ENCODE peak calls at places on chromosomes 16 and 17, in five cellular contexts. One of them, this sample, is unnamed.

GRCh38 chr17:3474212-3474611 is 1.6 kb upstream of the ASPA start:
- DNase-seq in naive thymus-derived CD8-positive, alpha-beta T cell: no peak
- DNase-seq in HEK293T: no peak
- DNase-seq in putamen: peak
- DNase-seq in HTR-8/SVneo: no peak
- DNase-seq in this sample: peak

GRCh38 chr17:66255112-66255511 is 25.9 kb upstream of the APOH start:
- DNase-seq in naive thymus-derived CD8-positive, alpha-beta T cell: peak
- DNase-seq in HEK293T: peak
- DNase-seq in putamen: peak
- DNase-seq in HTR-8/SVneo: peak
- DNase-seq in this sample: peak

GRCh38 chr16:84205976-84206691 is 15.2 kb downstream of the ADAD2 start:
- DNase-seq in naive thymus-derived CD8-positive, alpha-beta T cell: no peak
- DNase-seq in HEK293T: no peak
- DNase-seq in putamen: no peak
- DNase-seq in HTR-8/SVneo: no peak
- DNase-seq in this sample: no peak

GRCh38 chr16:12157510-12158093 is 181.1 kb downstream of the SNX29 start:
- DNase-seq in naive thymus-derived CD8-positive, alpha-beta T cell: no peak
- DNase-seq in HEK293T: no peak
- DNase-seq in putamen: no peak
- DNase-seq in HTR-8/SVneo: peak
- DNase-seq in this sample: no peak

GRCh38 chr17:81455387-81455786 is 57.2 kb downstream of the ACTG1 start:
- DNase-seq in naive thymus-derived CD8-positive, alpha-beta T cell: no peak
- DNase-seq in HEK293T: no peak
- DNase-seq in putamen: no peak
- DNase-seq in HTR-8/SVneo: no peak
- DNase-seq in this sample: no peak

GRCh38 chr16:87956771-87957279 is 5.6 kb downstream of the BANP start:
- DNase-seq in naive thymus-derived CD8-positive, alpha-beta T cell: no peak
- DNase-seq in HEK293T: no peak
- DNase-seq in putamen: no peak
- DNase-seq in HTR-8/SVneo: no peak
- DNase-seq in this sample: no peak

GRCh38 chr17:83012161-83012800 is 67.1 kb upstream of the METRNL start:
- DNase-seq in naive thymus-derived CD8-positive, alpha-beta T cell: no peak
- DNase-seq in HEK293T: no peak
- DNase-seq in putamen: no peak
- DNase-seq in HTR-8/SVneo: no peak
- DNase-seq in this sample: no peak

GRCh38 chr17:29825604-29826003 is 104.4 kb downstream of the SSH2 start:
- DNase-seq in naive thymus-derived CD8-positive, alpha-beta T cell: no peak
- DNase-seq in HEK293T: no peak
- DNase-seq in putamen: no peak
- DNase-seq in HTR-8/SVneo: no peak
- DNase-seq in this sample: no peak

GRCh38 chr16:88940196-88941050 is 36.6 kb downstream of the CBFA2T3 start:
- DNase-seq in naive thymus-derived CD8-positive, alpha-beta T cell: no peak
- DNase-seq in HEK293T: no peak
- DNase-seq in putamen: no peak
- DNase-seq in HTR-8/SVneo: no peak
- DNase-seq in this sample: no peak

GRCh38 chr17:38867179-38867994 is 2.5 kb upstream of the LASP1 start:
- DNase-seq in naive thymus-derived CD8-positive, alpha-beta T cell: peak
- DNase-seq in HEK293T: no peak
- DNase-seq in putamen: peak
- DNase-seq in HTR-8/SVneo: no peak
- DNase-seq in this sample: peak

GRCh38 chr16:88719267-88719932 is 13.1 kb downstream of the CTU2 start:
- DNase-seq in naive thymus-derived CD8-positive, alpha-beta T cell: no peak
- DNase-seq in HEK293T: no peak
- DNase-seq in putamen: peak
- DNase-seq in HTR-8/SVneo: no peak
- DNase-seq in this sample: peak

GRCh38 chr17:48131216-48131824 is 23.8 kb downstream of the SNX11 start:
- DNase-seq in naive thymus-derived CD8-positive, alpha-beta T cell: peak
- DNase-seq in HEK293T: peak
- DNase-seq in putamen: no peak
- DNase-seq in HTR-8/SVneo: peak
- DNase-seq in this sample: peak

GRCh38 chr16:81700071-81700779 is 78.9 kb upstream of the PLCG2 start:
- DNase-seq in naive thymus-derived CD8-positive, alpha-beta T cell: no peak
- DNase-seq in HEK293T: no peak
- DNase-seq in putamen: no peak
- DNase-seq in HTR-8/SVneo: no peak
- DNase-seq in this sample: no peak

GRCh38 chr17:73561066-73561465 is 83.2 kb downstream of the SDK2 start:
- DNase-seq in naive thymus-derived CD8-positive, alpha-beta T cell: no peak
- DNase-seq in HEK293T: no peak
- DNase-seq in putamen: no peak
- DNase-seq in HTR-8/SVneo: no peak
- DNase-seq in this sample: no peak

GRCh38 chr17:1532836-1533602 is 16.6 kb upstream of the INPP5K start:
- DNase-seq in naive thymus-derived CD8-positive, alpha-beta T cell: peak
- DNase-seq in HEK293T: peak
- DNase-seq in putamen: no peak
- DNase-seq in HTR-8/SVneo: no peak
- DNase-seq in this sample: no peak

GRCh38 chr16:83318390-83318789 is 489.4 kb upstream of the HSBP1 start:
- DNase-seq in naive thymus-derived CD8-positive, alpha-beta T cell: no peak
- DNase-seq in HEK293T: no peak
- DNase-seq in putamen: no peak
- DNase-seq in HTR-8/SVneo: no peak
- DNase-seq in this sample: no peak

GRCh38 chr16:54366943-54367342 is 80.4 kb upstream of the IRX3 start:
- DNase-seq in naive thymus-derived CD8-positive, alpha-beta T cell: no peak
- DNase-seq in HEK293T: no peak
- DNase-seq in putamen: no peak
- DNase-seq in HTR-8/SVneo: no peak
- DNase-seq in this sample: no peak

GRCh38 chr17:80861892-80862291 is 129.7 kb upstream of the CHMP6 start:
- DNase-seq in naive thymus-derived CD8-positive, alpha-beta T cell: peak
- DNase-seq in HEK293T: peak
- DNase-seq in putamen: peak
- DNase-seq in HTR-8/SVneo: peak
- DNase-seq in this sample: peak

GRCh38 chr17:55726440-55726839 is 3.8 kb upstream of the TMEM100 start:
- DNase-seq in naive thymus-derived CD8-positive, alpha-beta T cell: no peak
- DNase-seq in HEK293T: no peak
- DNase-seq in putamen: no peak
- DNase-seq in HTR-8/SVneo: no peak
- DNase-seq in this sample: no peak

GRCh38 chr17:42472709-42473521 is 14.2 kb downstream of the ATP6V0A1 start:
- DNase-seq in naive thymus-derived CD8-positive, alpha-beta T cell: no peak
- DNase-seq in HEK293T: no peak
- DNase-seq in putamen: no peak
- DNase-seq in HTR-8/SVneo: no peak
- DNase-seq in this sample: no peak

GRCh38 chr17:73822371-73822770 is 178.1 kb upstream of the SDK2 start:
- DNase-seq in naive thymus-derived CD8-positive, alpha-beta T cell: peak
- DNase-seq in HEK293T: no peak
- DNase-seq in putamen: no peak
- DNase-seq in HTR-8/SVneo: no peak
- DNase-seq in this sample: no peak

GRCh38 chr17:67085406-67085805 is 41.1 kb downstream of the CACNG1 start:
- DNase-seq in naive thymus-derived CD8-positive, alpha-beta T cell: no peak
- DNase-seq in HEK293T: no peak
- DNase-seq in putamen: no peak
- DNase-seq in HTR-8/SVneo: no peak
- DNase-seq in this sample: no peak

GRCh38 chr17:41775394-41776226 is 10.9 kb downstream of the JUP start:
- DNase-seq in naive thymus-derived CD8-positive, alpha-beta T cell: no peak
- DNase-seq in HEK293T: no peak
- DNase-seq in putamen: peak
- DNase-seq in HTR-8/SVneo: no peak
- DNase-seq in this sample: peak

GRCh38 chr17:79168486-79169055 is 93.9 kb downstream of the ENGASE start:
- DNase-seq in naive thymus-derived CD8-positive, alpha-beta T cell: no peak
- DNase-seq in HEK293T: no peak
- DNase-seq in putamen: no peak
- DNase-seq in HTR-8/SVneo: no peak
- DNase-seq in this sample: no peak

GRCh38 chr16:12120331-12120981 is 143.9 kb downstream of the SNX29 start:
- DNase-seq in naive thymus-derived CD8-positive, alpha-beta T cell: no peak
- DNase-seq in HEK293T: peak
- DNase-seq in putamen: no peak
- DNase-seq in HTR-8/SVneo: no peak
- DNase-seq in this sample: no peak

GRCh38 chr16:88691924-88692560 is 5.7 kb upstream of the SNAI3 start:
- DNase-seq in naive thymus-derived CD8-positive, alpha-beta T cell: no peak
- DNase-seq in HEK293T: no peak
- DNase-seq in putamen: no peak
- DNase-seq in HTR-8/SVneo: no peak
- DNase-seq in this sample: no peak

GRCh38 chr16:89312598-89313299 is 95.2 kb downstream of the ZNF778 start:
- DNase-seq in naive thymus-derived CD8-positive, alpha-beta T cell: no peak
- DNase-seq in HEK293T: no peak
- DNase-seq in putamen: no peak
- DNase-seq in HTR-8/SVneo: no peak
- DNase-seq in this sample: no peak

GRCh38 chr16:12573730-12574383 is 229.8 kb downstream of the CPPED1 start:
- DNase-seq in naive thymus-derived CD8-positive, alpha-beta T cell: peak
- DNase-seq in HEK293T: peak
- DNase-seq in putamen: peak
- DNase-seq in HTR-8/SVneo: peak
- DNase-seq in this sample: peak

GRCh38 chr16:3774156-3774767 is 56.9 kb upstream of the TRAP1 start:
- DNase-seq in naive thymus-derived CD8-positive, alpha-beta T cell: no peak
- DNase-seq in HEK293T: no peak
- DNase-seq in putamen: peak
- DNase-seq in HTR-8/SVneo: no peak
- DNase-seq in this sample: peak

GRCh38 chr17:58352843-58353719 is 1.1 kb upstream of the SUPT4H1 start:
- DNase-seq in naive thymus-derived CD8-positive, alpha-beta T cell: peak
- DNase-seq in HEK293T: peak
- DNase-seq in putamen: no peak
- DNase-seq in HTR-8/SVneo: no peak
- DNase-seq in this sample: no peak

GRCh38 chr16:66899945-66900688 is 18.6 kb downstream of the CDH16 start:
- DNase-seq in naive thymus-derived CD8-positive, alpha-beta T cell: no peak
- DNase-seq in HEK293T: peak
- DNase-seq in putamen: no peak
- DNase-seq in HTR-8/SVneo: peak
- DNase-seq in this sample: no peak

GRCh38 chr17:33725675-33726271 is 432.7 kb upstream of the ASIC2 start:
- DNase-seq in naive thymus-derived CD8-positive, alpha-beta T cell: no peak
- DNase-seq in HEK293T: peak
- DNase-seq in putamen: no peak
- DNase-seq in HTR-8/SVneo: peak
- DNase-seq in this sample: peak

GRCh38 chr16:76500006-76500405 is 222.8 kb downstream of the CNTNAP4 start:
- DNase-seq in naive thymus-derived CD8-positive, alpha-beta T cell: no peak
- DNase-seq in HEK293T: no peak
- DNase-seq in putamen: no peak
- DNase-seq in HTR-8/SVneo: no peak
- DNase-seq in this sample: no peak

GRCh38 chr17:48541036-48541573 is 3.8 kb downstream of the HOXB2 start:
- DNase-seq in naive thymus-derived CD8-positive, alpha-beta T cell: no peak
- DNase-seq in HEK293T: no peak
- DNase-seq in putamen: no peak
- DNase-seq in HTR-8/SVneo: no peak
- DNase-seq in this sample: no peak

GRCh38 chr16:56246051-56246817 is 54.9 kb downstream of the GNAO1 start:
- DNase-seq in naive thymus-derived CD8-positive, alpha-beta T cell: no peak
- DNase-seq in HEK293T: no peak
- DNase-seq in putamen: peak
- DNase-seq in HTR-8/SVneo: peak
- DNase-seq in this sample: peak

GRCh38 chr17:15431766-15432165 is 35.7 kb downstream of the CDRT4 start:
- DNase-seq in naive thymus-derived CD8-positive, alpha-beta T cell: no peak
- DNase-seq in HEK293T: no peak
- DNase-seq in putamen: no peak
- DNase-seq in HTR-8/SVneo: no peak
- DNase-seq in this sample: no peak

GRCh38 chr16:9206156-9206555 is 114.7 kb downstream of the HAPSTR1 start:
- DNase-seq in naive thymus-derived CD8-positive, alpha-beta T cell: no peak
- DNase-seq in HEK293T: no peak
- DNase-seq in putamen: no peak
- DNase-seq in HTR-8/SVneo: no peak
- DNase-seq in this sample: no peak

This sample was measured in globus pallidus.